ENCODE peak calls at places on chromosomes 4 and X, in four cellular contexts. One of them, this sample, is unnamed.

GRCh38 chr4:74391890-74392478 is 27.0 kb downstream of the EREG start:
- DNase-seq in HFF-Myc: no peak
- DNase-seq in pancreas: no peak
- DNase-seq in brain microvascular endothelial cell: peak
- DNase-seq in this sample: no peak

GRCh38 chr4:186204103-186204559 is 12.8 kb downstream of the CYP4V2 start:
- DNase-seq in HFF-Myc: no peak
- DNase-seq in pancreas: no peak
- DNase-seq in brain microvascular endothelial cell: peak
- DNase-seq in this sample: peak

GRCh38 chrX:19127649-19128168 is 5.4 kb upstream of the ADGRG2 start:
- DNase-seq in brain microvascular endothelial cell: peak
- DNase-seq in pancreas: no peak
- DNase-seq in HFF-Myc: no peak
- DNase-seq in this sample: no peak

GRCh38 chrX:48781705-48782104 is 4.7 kb upstream of the GATA1 start:
- DNase-seq in HFF-Myc: no peak
- DNase-seq in pancreas: no peak
- DNase-seq in brain microvascular endothelial cell: no peak
- DNase-seq in this sample: no peak

GRCh38 chr4:99324978-99325377 is 3.8 kb upstream of the ADH1B start:
- DNase-seq in brain microvascular endothelial cell: peak
- DNase-seq in HFF-Myc: peak
- DNase-seq in pancreas: peak
- DNase-seq in this sample: peak

GRCh38 chrX:43655151-43655676 is 885 bp upstream of the MAOA start:
- DNase-seq in brain microvascular endothelial cell: peak
- DNase-seq in pancreas: peak
- DNase-seq in HFF-Myc: no peak
- DNase-seq in this sample: no peak

GRCh38 chrX:20252392-20253231 is 14.1 kb downstream of the RPS6KA3 start:
- DNase-seq in pancreas: peak
- DNase-seq in brain microvascular endothelial cell: peak
- DNase-seq in HFF-Myc: no peak
- DNase-seq in this sample: no peak

GRCh38 chr4:52868138-52868537 is 6.0 kb downstream of the RASL11B start:
- DNase-seq in pancreas: no peak
- DNase-seq in HFF-Myc: no peak
- DNase-seq in brain microvascular endothelial cell: no peak
- DNase-seq in this sample: no peak

GRCh38 chrX:149979126-149979644 is 40.9 kb upstream of the EOLA2 start:
- DNase-seq in brain microvascular endothelial cell: no peak
- DNase-seq in HFF-Myc: no peak
- DNase-seq in pancreas: no peak
- DNase-seq in this sample: no peak

GRCh38 chrX:41556958-41557357 is 109.8 kb downstream of the NYX start:
- DNase-seq in pancreas: no peak
- DNase-seq in brain microvascular endothelial cell: no peak
- DNase-seq in HFF-Myc: no peak
- DNase-seq in this sample: no peak

GRCh38 chr4:25113915-25114904 is 46.0 kb downstream of the SEPSECS start:
- DNase-seq in HFF-Myc: no peak
- DNase-seq in pancreas: no peak
- DNase-seq in brain microvascular endothelial cell: peak
- DNase-seq in this sample: no peak

GRCh38 chrX:41335590-41336331 is 1.8 kb downstream of the DDX3X start:
- DNase-seq in brain microvascular endothelial cell: peak
- DNase-seq in HFF-Myc: no peak
- DNase-seq in pancreas: no peak
- DNase-seq in this sample: no peak

GRCh38 chr4:1175635-1176229 is 3.3 kb upstream of the SPON2 start:
- DNase-seq in brain microvascular endothelial cell: no peak
- DNase-seq in pancreas: no peak
- DNase-seq in HFF-Myc: no peak
- DNase-seq in this sample: no peak

GRCh38 chrX:13377537-13377936 is 57.7 kb upstream of the ATXN3L start:
- DNase-seq in HFF-Myc: peak
- DNase-seq in pancreas: no peak
- DNase-seq in brain microvascular endothelial cell: peak
- DNase-seq in this sample: no peak

GRCh38 chr4:174080361-174080760 is 203.1 kb downstream of the FBXO8 start:
- DNase-seq in pancreas: no peak
- DNase-seq in HFF-Myc: no peak
- DNase-seq in brain microvascular endothelial cell: no peak
- DNase-seq in this sample: no peak

GRCh38 chr4:140049024-140049923 is 104.7 kb downstream of the MAML3 start:
- DNase-seq in HFF-Myc: no peak
- DNase-seq in brain microvascular endothelial cell: peak
- DNase-seq in pancreas: peak
- DNase-seq in this sample: no peak

GRCh38 chr4:11228575-11228974 is 200.1 kb downstream of the HS3ST1 start:
- DNase-seq in brain microvascular endothelial cell: no peak
- DNase-seq in pancreas: no peak
- DNase-seq in HFF-Myc: no peak
- DNase-seq in this sample: peak

GRCh38 chrX:51876441-51876840 is 17.0 kb upstream of the MAGED1 start:
- DNase-seq in pancreas: no peak
- DNase-seq in HFF-Myc: no peak
- DNase-seq in brain microvascular endothelial cell: peak
- DNase-seq in this sample: no peak

GRCh38 chr4:74370912-74371311 is 6.0 kb downstream of the EREG start:
- DNase-seq in HFF-Myc: peak
- DNase-seq in brain microvascular endothelial cell: peak
- DNase-seq in pancreas: peak
- DNase-seq in this sample: no peak

GRCh38 chr4:54877006-54877405 is 219.2 kb downstream of the KIT start:
- DNase-seq in brain microvascular endothelial cell: peak
- DNase-seq in HFF-Myc: no peak
- DNase-seq in pancreas: no peak
- DNase-seq in this sample: no peak

GRCh38 chr4:107825072-107825789 is 499 bp downstream of the SGMS2 start:
- DNase-seq in pancreas: peak
- DNase-seq in HFF-Myc: no peak
- DNase-seq in brain microvascular endothelial cell: peak
- DNase-seq in this sample: no peak

GRCh38 chr4:89422441-89422950 is 114.9 kb upstream of the GPRIN3 start:
- DNase-seq in pancreas: no peak
- DNase-seq in brain microvascular endothelial cell: no peak
- DNase-seq in HFF-Myc: no peak
- DNase-seq in this sample: no peak

GRCh38 chr4:169640261-169640880 is 20.0 kb downstream of the CLCN3 start:
- DNase-seq in brain microvascular endothelial cell: peak
- DNase-seq in HFF-Myc: no peak
- DNase-seq in pancreas: no peak
- DNase-seq in this sample: no peak

GRCh38 chrX:130118396-130118795 is 8.1 kb upstream of the ELF4 start:
- DNase-seq in brain microvascular endothelial cell: peak
- DNase-seq in pancreas: no peak
- DNase-seq in HFF-Myc: peak
- DNase-seq in this sample: no peak
- H3K4me3 ChIP-seq in brain microvascular endothelial cell: no peak
- H3K4me3 ChIP-seq in pancreas: no peak
- H3K4me3 ChIP-seq in HFF-Myc: no peak
- H3K4me3 ChIP-seq in this sample: no peak

GRCh38 chr4:156298230-156298629 is 344.6 kb upstream of the CTSO start:
- DNase-seq in brain microvascular endothelial cell: peak
- DNase-seq in HFF-Myc: peak
- DNase-seq in pancreas: no peak
- DNase-seq in this sample: no peak

GRCh38 chr4:156293657-156294297 is 340.1 kb upstream of the CTSO start:
- DNase-seq in brain microvascular endothelial cell: peak
- DNase-seq in HFF-Myc: peak
- DNase-seq in pancreas: no peak
- DNase-seq in this sample: no peak

GRCh38 chr4:156295676-156296075 is 342.0 kb upstream of the CTSO start:
- DNase-seq in brain microvascular endothelial cell: no peak
- DNase-seq in pancreas: no peak
- DNase-seq in HFF-Myc: no peak
- DNase-seq in this sample: no peak

GRCh38 chr4:156291317-156291716 is 337.7 kb upstream of the CTSO start:
- DNase-seq in HFF-Myc: no peak
- DNase-seq in brain microvascular endothelial cell: peak
- DNase-seq in pancreas: no peak
- DNase-seq in this sample: no peak

DNA sequence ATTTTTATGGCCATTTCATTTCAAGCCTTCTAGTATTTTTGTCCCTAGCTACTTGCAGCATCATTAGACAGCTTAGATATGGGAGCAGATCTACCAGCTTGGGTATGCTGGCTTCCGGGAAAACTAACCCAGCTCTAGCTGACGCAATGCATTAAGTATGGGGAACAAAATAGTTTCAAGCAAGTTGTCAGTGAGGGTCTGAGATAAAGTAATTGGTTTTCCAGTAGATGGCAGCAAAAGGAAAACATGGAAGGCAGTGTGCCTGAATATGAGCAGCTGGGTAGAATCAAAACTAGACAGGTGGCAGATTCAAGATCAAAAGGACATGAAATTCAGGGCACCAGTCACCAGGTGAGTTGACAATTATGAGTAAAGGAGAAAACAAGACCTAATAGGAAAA is 340.9 kb upstream of the CTSO start:
- DNase-seq in brain microvascular endothelial cell: peak
- DNase-seq in pancreas: no peak
- DNase-seq in HFF-Myc: peak
- DNase-seq in this sample: no peak
- TF ChIP-seq CTCF in brain microvascular endothelial cell: peak
- TF ChIP-seq CTCF in pancreas: no peak
- TF ChIP-seq CTCF in HFF-Myc: peak
- TF ChIP-seq CTCF in this sample: peak

DNA sequence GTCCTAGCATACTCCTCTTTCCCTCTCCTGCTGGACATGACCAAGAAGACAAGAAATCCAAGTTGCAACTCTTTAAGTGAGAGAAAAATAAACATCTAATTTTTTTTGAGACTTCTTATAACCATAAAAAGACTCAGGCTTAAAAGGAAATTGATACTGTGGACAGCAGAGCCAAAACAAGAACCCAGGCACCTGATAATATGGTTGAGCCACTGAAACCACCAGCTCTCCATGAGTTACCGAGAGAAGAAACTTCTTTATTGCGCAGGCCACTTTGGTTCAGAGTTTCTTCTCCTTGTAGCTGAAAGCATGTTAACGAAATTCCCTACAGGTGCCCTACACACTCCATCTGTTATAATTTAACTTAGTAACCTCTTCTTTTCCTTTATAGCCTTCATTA is 11.3 kb upstream of the SPCS3 start:
- DNase-seq in brain microvascular endothelial cell: no peak
- DNase-seq in pancreas: no peak
- DNase-seq in HFF-Myc: no peak
- DNase-seq in this sample: no peak
- H3K4me3 ChIP-seq in brain microvascular endothelial cell: no peak
- H3K4me3 ChIP-seq in pancreas: no peak
- H3K4me3 ChIP-seq in HFF-Myc: no peak
- H3K4me3 ChIP-seq in this sample: no peak

GRCh38 chr4:6910340-6910959 is 824 bp downstream of the TBC1D14 start:
- DNase-seq in HFF-Myc: no peak
- DNase-seq in brain microvascular endothelial cell: no peak
- DNase-seq in pancreas: no peak
- DNase-seq in this sample: no peak
- TF ChIP-seq CTCF in HFF-Myc: no peak
- TF ChIP-seq CTCF in brain microvascular endothelial cell: peak
- TF ChIP-seq CTCF in pancreas: no peak
- TF ChIP-seq CTCF in this sample: peak

DNA sequence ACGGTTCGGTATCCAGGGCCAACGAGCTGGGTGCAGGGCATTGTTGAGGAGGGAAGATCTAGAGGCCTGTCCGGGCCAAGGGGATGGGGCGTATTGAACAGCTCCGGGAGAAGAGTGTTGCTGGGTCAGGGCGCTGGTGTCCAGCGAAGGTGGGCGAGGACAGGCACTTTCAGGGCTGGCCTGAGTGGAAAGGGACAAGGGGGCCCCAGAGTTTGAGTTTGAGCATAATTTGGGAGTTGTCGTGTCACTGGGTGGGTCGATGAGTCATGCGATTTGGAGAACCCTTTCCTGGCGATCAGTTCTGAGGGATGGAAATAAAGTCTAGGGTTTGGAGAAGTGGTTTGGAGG is 299 bp downstream of the PRRG3 start:
- DNase-seq in HFF-Myc: no peak
- DNase-seq in brain microvascular endothelial cell: no peak
- DNase-seq in pancreas: no peak
- DNase-seq in this sample: no peak
- H3K4me3 ChIP-seq in HFF-Myc: no peak
- H3K4me3 ChIP-seq in brain microvascular endothelial cell: no peak
- H3K4me3 ChIP-seq in pancreas: no peak
- H3K4me3 ChIP-seq in this sample: no peak

DNA sequence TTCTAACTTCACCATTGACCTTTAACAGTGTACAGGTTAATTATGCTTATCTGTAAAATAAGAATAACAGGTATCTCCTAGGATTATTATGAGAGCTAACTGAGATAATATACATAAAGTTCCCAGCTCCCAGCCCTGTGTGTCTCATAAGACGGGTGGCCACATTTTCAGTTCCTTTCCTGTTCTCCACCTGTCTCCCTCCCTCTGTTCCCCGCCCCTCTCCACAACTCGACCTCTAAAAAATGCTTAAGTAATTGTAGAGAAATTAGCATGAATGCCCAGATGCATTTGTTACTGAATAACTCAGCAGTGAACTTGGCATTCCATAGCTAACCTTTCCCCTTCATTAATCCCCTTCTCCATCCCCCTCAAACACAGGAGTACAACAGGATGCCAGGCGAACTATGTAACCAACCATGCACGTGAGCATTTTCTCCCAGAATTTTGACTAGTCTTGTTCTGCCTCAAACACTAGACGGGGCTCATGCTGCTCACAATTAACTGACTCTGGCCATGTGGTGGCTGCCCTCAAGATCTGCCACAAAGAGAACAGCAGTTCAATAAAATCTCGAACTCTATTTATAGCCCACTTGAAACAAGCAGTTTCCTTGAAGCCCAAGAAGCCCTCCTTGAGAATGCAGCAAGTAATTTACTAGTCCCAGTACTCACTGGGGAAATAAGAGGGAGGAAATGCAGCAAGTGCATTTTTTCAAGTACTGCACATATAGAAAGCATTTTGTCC is 351.2 kb downstream of the ARHGAP24 start:
- DNase-seq in pancreas: peak
- DNase-seq in HFF-Myc: peak
- DNase-seq in brain microvascular endothelial cell: peak
- DNase-seq in this sample: no peak
- TF ChIP-seq CTCF in pancreas: no peak
- TF ChIP-seq CTCF in HFF-Myc: peak
- TF ChIP-seq CTCF in brain microvascular endothelial cell: peak
- TF ChIP-seq CTCF in this sample: peak

This sample was measured in LNCaP clone FGC.